ENCODE peak calls at places on chromosomes 3 and 15, in four cellular contexts. One of them, this sample, is unnamed.

GRCh38 chr3:129690406-129690805 is 83.9 kb upstream of the PLXND1 start:
- DNase-seq in MM.1S: peak; percentile 59
- DNase-seq in prostate gland: peak; percentile 18
- DNase-seq in HFFc6: peak; percentile 48
- DNase-seq in this sample: peak; percentile 54

GRCh38 chr3:25272090-25272489 is 156.0 kb upstream of the RARB start:
- DNase-seq in HFFc6: no peak
- DNase-seq in prostate gland: no peak
- DNase-seq in MM.1S: no peak
- DNase-seq in this sample: no peak

GRCh38 chr3:111690242-111690641 is 95.1 kb upstream of the ZBED2 start:
- DNase-seq in HFFc6: peak; percentile 76
- DNase-seq in MM.1S: no peak
- DNase-seq in prostate gland: no peak
- DNase-seq in this sample: peak; percentile 29

GRCh38 chr3:168088106-168088722 is 7.5 kb downstream of the GOLIM4 start:
- DNase-seq in prostate gland: no peak
- DNase-seq in HFFc6: no peak
- DNase-seq in MM.1S: peak; percentile 85
- DNase-seq in this sample: peak; percentile 16

GRCh38 chr3:62493116-62493801 is 119.9 kb upstream of the FEZF2 start:
- DNase-seq in prostate gland: no peak
- DNase-seq in MM.1S: no peak
- DNase-seq in HFFc6: no peak
- DNase-seq in this sample: no peak

GRCh38 chr3:175914785-175915184 is 1055.7 kb downstream of the NAALADL2 start:
- DNase-seq in prostate gland: no peak
- DNase-seq in MM.1S: peak; percentile 61
- DNase-seq in HFFc6: no peak
- DNase-seq in this sample: no peak

GRCh38 chr3:123344175-123344908 is 104.5 kb downstream of the ADCY5 start:
- DNase-seq in MM.1S: peak; percentile 9
- DNase-seq in HFFc6: peak; percentile 12
- DNase-seq in prostate gland: no peak
- DNase-seq in this sample: no peak

GRCh38 chr3:66302288-66302687 is 81.5 kb downstream of the SLC25A26 start:
- DNase-seq in HFFc6: no peak
- DNase-seq in MM.1S: no peak
- DNase-seq in prostate gland: no peak
- DNase-seq in this sample: no peak

GRCh38 chr15:89893027-89893426 is 767 bp downstream of the AP3S2 start:
- DNase-seq in prostate gland: no peak
- DNase-seq in MM.1S: no peak
- DNase-seq in HFFc6: no peak
- DNase-seq in this sample: no peak

GRCh38 chr15:94666553-94666952 is 435.2 kb downstream of the MCTP2 start:
- DNase-seq in MM.1S: no peak
- DNase-seq in HFFc6: no peak
- DNase-seq in prostate gland: no peak
- DNase-seq in this sample: no peak

GRCh38 chr3:13650210-13651056 is 101.5 kb downstream of the FBLN2 start:
- DNase-seq in HFFc6: peak; percentile 51
- DNase-seq in MM.1S: peak; percentile 49
- DNase-seq in prostate gland: peak; percentile 49
- DNase-seq in this sample: peak; percentile 86

GRCh38 chr15:74400313-74400850 is 32.9 kb upstream of the CYP11A1 start:
- DNase-seq in prostate gland: no peak
- DNase-seq in HFFc6: no peak
- DNase-seq in MM.1S: no peak
- DNase-seq in this sample: no peak

GRCh38 chr15:47461560-47462175 is 255.6 kb upstream of the SEMA6D start:
- DNase-seq in MM.1S: no peak
- DNase-seq in prostate gland: no peak
- DNase-seq in HFFc6: peak; percentile 43
- DNase-seq in this sample: no peak

GRCh38 chr15:94327356-94327936 is 96.1 kb downstream of the MCTP2 start:
- DNase-seq in HFFc6: peak; percentile 44
- DNase-seq in MM.1S: peak; percentile 32
- DNase-seq in prostate gland: no peak
- DNase-seq in this sample: peak; percentile 33

GRCh38 chr3:175818811-175819464 is 959.8 kb downstream of the NAALADL2 start:
- DNase-seq in MM.1S: no peak
- DNase-seq in prostate gland: no peak
- DNase-seq in HFFc6: no peak
- DNase-seq in this sample: no peak

GRCh38 chr3:175668300-175668699 is 809.2 kb downstream of the NAALADL2 start:
- DNase-seq in HFFc6: no peak
- DNase-seq in prostate gland: no peak
- DNase-seq in MM.1S: no peak
- DNase-seq in this sample: no peak

GRCh38 chr15:68494573-68495105 is 62.7 kb upstream of the ITGA11 start:
- DNase-seq in MM.1S: no peak
- DNase-seq in prostate gland: no peak
- DNase-seq in HFFc6: no peak
- DNase-seq in this sample: no peak

GRCh38 chr3:132605374-132605792 is 8.3 kb downstream of the ACKR4 start:
- DNase-seq in prostate gland: no peak
- DNase-seq in HFFc6: peak; percentile 39
- DNase-seq in MM.1S: no peak
- DNase-seq in this sample: no peak

GRCh38 chr3:150227839-150228238 is 180.3 kb upstream of the TSC22D2 start:
- DNase-seq in prostate gland: peak; percentile 12
- DNase-seq in HFFc6: peak; percentile 55
- DNase-seq in MM.1S: peak; percentile 39
- DNase-seq in this sample: peak; percentile 52

GRCh38 chr15:57319226-57319918 is 56.9 kb upstream of the CGNL1 start:
- DNase-seq in HFFc6: no peak
- DNase-seq in prostate gland: no peak
- DNase-seq in MM.1S: no peak
- DNase-seq in this sample: no peak

GRCh38 chr3:42662037-42662812 is 8.7 kb downstream of the ZBTB47 start:
- DNase-seq in HFFc6: no peak
- DNase-seq in MM.1S: no peak
- DNase-seq in prostate gland: no peak
- DNase-seq in this sample: peak; percentile 17

GRCh38 chr15:68384451-68385239 is 47.3 kb downstream of the ITGA11 start:
- DNase-seq in HFFc6: peak; percentile 98
- DNase-seq in prostate gland: peak; percentile 4
- DNase-seq in MM.1S: no peak
- DNase-seq in this sample: no peak

GRCh38 chr3:177338697-177339219 is 141.5 kb upstream of the TBL1XR1 start:
- DNase-seq in MM.1S: peak; percentile 72
- DNase-seq in prostate gland: no peak
- DNase-seq in HFFc6: no peak
- DNase-seq in this sample: no peak

GRCh38 chr15:51828621-51829359 is 663 bp upstream of the TMOD3 start:
- DNase-seq in HFFc6: peak; percentile 29
- DNase-seq in prostate gland: no peak
- DNase-seq in MM.1S: no peak
- DNase-seq in this sample: peak; percentile 12

GRCh38 chr3:188269040-188269439 is 115.1 kb downstream of the LPP start:
- DNase-seq in MM.1S: no peak
- DNase-seq in prostate gland: no peak
- DNase-seq in HFFc6: no peak
- DNase-seq in this sample: no peak

GRCh38 chr3:53536282-53536681 is 41.9 kb downstream of the CACNA1D start:
- DNase-seq in HFFc6: no peak
- DNase-seq in prostate gland: no peak
- DNase-seq in MM.1S: no peak
- DNase-seq in this sample: no peak

GRCh38 chr15:66072616-66073361 is 180.8 kb downstream of the MEGF11 start:
- DNase-seq in MM.1S: no peak
- DNase-seq in HFFc6: peak; percentile 34
- DNase-seq in prostate gland: no peak
- DNase-seq in this sample: no peak

GRCh38 chr3:150725548-150725947 is 21.8 kb upstream of the ERICH6 start:
- DNase-seq in prostate gland: no peak
- DNase-seq in HFFc6: no peak
- DNase-seq in MM.1S: no peak
- DNase-seq in this sample: no peak

DNA sequence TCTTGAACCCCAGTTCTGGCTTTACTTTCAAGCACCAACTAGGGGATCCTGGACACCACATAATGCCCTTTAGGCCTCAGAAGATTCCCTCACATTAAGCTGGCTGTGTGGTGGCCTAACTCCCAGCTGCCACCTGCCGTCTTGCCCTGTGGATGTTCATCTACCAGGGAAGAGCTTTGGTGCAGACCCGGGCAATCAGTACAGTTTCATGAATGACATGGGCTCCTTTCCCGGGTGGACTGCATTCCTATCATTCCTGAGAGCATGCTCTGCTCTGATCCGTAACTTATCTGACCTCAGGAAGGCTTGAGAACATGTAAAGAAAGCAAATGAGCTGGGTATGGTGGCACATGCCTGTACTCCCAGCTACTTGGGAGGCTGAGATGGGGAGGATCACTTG is 50.0 kb upstream of the GSK3B start:
- DNase-seq in MM.1S: no peak
- DNase-seq in HFFc6: peak; percentile 28
- DNase-seq in prostate gland: no peak
- DNase-seq in this sample: no peak
- TF ChIP-seq CTCF in MM.1S: no peak
- TF ChIP-seq CTCF in HFFc6: no peak
- TF ChIP-seq CTCF in prostate gland: no peak
- TF ChIP-seq CTCF in this sample: no peak

GRCh38 chr15:30043211-30043655 is 39.5 kb upstream of the GOLGA8J start:
- DNase-seq in HFFc6: no peak
- DNase-seq in MM.1S: peak; percentile 12
- DNase-seq in prostate gland: no peak
- DNase-seq in this sample: no peak
- TF ChIP-seq CTCF in HFFc6: peak; percentile 54
- TF ChIP-seq CTCF in MM.1S: peak; percentile 18
- TF ChIP-seq CTCF in prostate gland: peak; percentile 18
- TF ChIP-seq CTCF in this sample: no peak

GRCh38 chr3:87833039-87833377 is 225.8 kb downstream of the CGGBP1 start:
- DNase-seq in HFFc6: no peak
- DNase-seq in prostate gland: no peak
- DNase-seq in MM.1S: no peak
- DNase-seq in this sample: no peak

GRCh38 chr3:87836026-87836425 is 222.8 kb downstream of the CGGBP1 start:
- DNase-seq in MM.1S: no peak
- DNase-seq in HFFc6: no peak
- DNase-seq in prostate gland: no peak
- DNase-seq in this sample: no peak

GRCh38 chr3:87834327-87834726 is 224.5 kb downstream of the CGGBP1 start:
- DNase-seq in HFFc6: no peak
- DNase-seq in prostate gland: no peak
- DNase-seq in MM.1S: no peak
- DNase-seq in this sample: no peak
- TF ChIP-seq CTCF in HFFc6: no peak
- TF ChIP-seq CTCF in prostate gland: no peak
- TF ChIP-seq CTCF in MM.1S: no peak
- TF ChIP-seq CTCF in this sample: no peak

GRCh38 chr3:88005066-88005465 is 53.7 kb downstream of the CGGBP1 start:
- DNase-seq in HFFc6: peak; percentile 32
- DNase-seq in prostate gland: no peak
- DNase-seq in MM.1S: peak; percentile 36
- DNase-seq in this sample: no peak
- TF ChIP-seq CTCF in HFFc6: peak; percentile 76
- TF ChIP-seq CTCF in prostate gland: peak; percentile 23
- TF ChIP-seq CTCF in MM.1S: peak; percentile 35
- TF ChIP-seq CTCF in this sample: peak; percentile 37

DNA sequence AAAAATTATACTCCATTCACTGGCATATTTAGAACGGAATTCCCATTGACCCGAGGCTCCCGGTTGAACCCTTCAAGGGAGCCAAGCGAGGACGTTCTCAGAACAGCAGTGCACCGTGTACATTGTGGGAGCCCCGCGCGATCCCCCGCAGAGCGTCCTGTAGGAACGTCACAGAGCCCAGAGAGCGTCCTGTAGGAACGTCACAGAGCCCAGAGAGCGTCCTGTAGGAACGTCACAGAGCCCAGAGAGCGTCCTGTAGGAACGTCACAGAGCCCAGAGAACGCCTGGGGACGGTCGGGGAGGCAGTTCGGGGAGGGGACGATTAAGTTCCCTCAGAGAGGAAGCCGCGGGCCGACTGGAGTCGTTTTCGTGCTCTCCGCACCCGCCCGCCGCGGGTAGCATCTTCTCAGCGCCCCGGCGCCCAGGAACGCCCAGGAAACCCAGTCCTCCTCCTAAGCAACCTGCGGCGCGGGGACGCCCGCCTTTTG is 506 bp upstream of the ATP1B3 start:
- DNase-seq in MM.1S: no peak
- DNase-seq in HFFc6: peak; percentile 60
- DNase-seq in prostate gland: peak; percentile 46
- DNase-seq in this sample: no peak
- TF ChIP-seq CTCF in MM.1S: no peak
- TF ChIP-seq CTCF in HFFc6: no peak
- TF ChIP-seq CTCF in prostate gland: no peak
- TF ChIP-seq CTCF in this sample: no peak

GRCh38 chr3:100007313-100007712 is 107.0 kb downstream of the FILIP1L start:
- DNase-seq in HFFc6: no peak
- DNase-seq in MM.1S: no peak
- DNase-seq in prostate gland: no peak
- DNase-seq in this sample: no peak

GRCh38 chr3:100004931-100005330 is 109.4 kb downstream of the FILIP1L start:
- DNase-seq in HFFc6: no peak
- DNase-seq in prostate gland: no peak
- DNase-seq in MM.1S: no peak
- DNase-seq in this sample: no peak

GRCh38 chr3:100008081-100008698 is 106.1 kb downstream of the FILIP1L start:
- DNase-seq in prostate gland: no peak
- DNase-seq in HFFc6: no peak
- DNase-seq in MM.1S: no peak
- DNase-seq in this sample: no peak

GRCh38 chr3:100005670-100006393 is 108.5 kb downstream of the FILIP1L start:
- DNase-seq in prostate gland: no peak
- DNase-seq in MM.1S: no peak
- DNase-seq in HFFc6: no peak
- DNase-seq in this sample: no peak

DNA sequence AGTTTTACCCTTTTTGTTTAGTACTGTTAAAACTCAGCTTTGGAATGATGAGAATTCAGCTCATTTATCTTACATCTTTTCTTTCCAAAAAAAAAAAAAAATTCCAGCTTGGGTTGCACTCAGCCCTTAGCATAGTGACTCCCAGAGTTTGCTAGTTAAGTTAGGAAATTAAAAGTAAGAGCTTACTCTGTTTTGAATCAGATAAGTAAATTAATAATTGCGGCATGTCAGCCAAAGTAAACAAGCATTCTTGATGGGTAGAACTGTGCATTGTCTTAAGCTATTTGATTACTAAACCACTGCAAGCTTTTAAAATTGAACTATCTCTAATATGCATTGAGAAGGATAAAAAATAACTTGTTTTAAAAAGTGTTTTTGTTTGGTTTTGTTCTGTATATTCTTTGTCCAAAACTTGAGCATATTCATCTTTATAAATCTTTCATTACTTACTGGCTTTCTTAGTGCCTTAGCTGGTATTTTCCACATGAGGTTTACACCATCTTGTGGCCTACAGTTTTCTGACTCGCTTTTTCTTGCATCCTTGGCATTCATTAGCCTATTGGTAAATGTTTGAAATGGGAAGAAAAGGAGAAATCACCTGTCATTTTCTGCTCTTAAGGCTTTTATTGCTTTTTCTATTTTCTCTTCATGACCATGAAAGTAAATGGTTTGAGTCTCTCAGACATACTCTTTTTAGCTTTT is 107.6 kb downstream of the FILIP1L start:
- DNase-seq in prostate gland: no peak
- DNase-seq in MM.1S: no peak
- DNase-seq in HFFc6: peak; percentile 41
- DNase-seq in this sample: no peak
- TF ChIP-seq CTCF in prostate gland: no peak
- TF ChIP-seq CTCF in MM.1S: no peak
- TF ChIP-seq CTCF in HFFc6: peak; percentile 57
- TF ChIP-seq CTCF in this sample: no peak